ENCODE peak calls at places on chromosome 15, in eight cellular contexts. One of them, this sample, is unnamed.

GRCh38 chr15:89333959-89334509 is 590 bp downstream of the POLG start:
- DNase-seq in heart left ventricle: no peak
- DNase-seq in fibroblast of lung: no peak
- DNase-seq in AG04450: no peak
- DNase-seq in CD8-positive, alpha-beta T cell: no peak
- DNase-seq in esophagus muscularis mucosa: no peak
- DNase-seq in uterus: no peak
- DNase-seq in cardiac muscle cell: no peak
- DNase-seq in this sample: no peak

GRCh38 chr15:63818191-63818590 is 15.6 kb downstream of the HERC1 start:
- DNase-seq in heart left ventricle: no peak
- DNase-seq in fibroblast of lung: peak
- DNase-seq in AG04450: no peak
- DNase-seq in CD8-positive, alpha-beta T cell: no peak
- DNase-seq in esophagus muscularis mucosa: no peak
- DNase-seq in uterus: no peak
- DNase-seq in cardiac muscle cell: peak
- DNase-seq in this sample: no peak

GRCh38 chr15:58224068-58224467 is 85.9 kb downstream of the AQP9 start:
- DNase-seq in heart left ventricle: peak
- DNase-seq in fibroblast of lung: peak
- DNase-seq in AG04450: no peak
- DNase-seq in CD8-positive, alpha-beta T cell: no peak
- DNase-seq in esophagus muscularis mucosa: no peak
- DNase-seq in uterus: no peak
- DNase-seq in cardiac muscle cell: no peak
- DNase-seq in this sample: peak

GRCh38 chr15:24955549-24955929 is 752 bp downstream of the SNRPN start:
- DNase-seq in heart left ventricle: peak
- DNase-seq in fibroblast of lung: no peak
- DNase-seq in AG04450: no peak
- DNase-seq in CD8-positive, alpha-beta T cell: peak
- DNase-seq in esophagus muscularis mucosa: no peak
- DNase-seq in uterus: peak
- DNase-seq in cardiac muscle cell: no peak
- DNase-seq in this sample: no peak

GRCh38 chr15:67941643-67942315 is 101.9 kb upstream of the RNU6-1 start:
- DNase-seq in heart left ventricle: no peak
- DNase-seq in fibroblast of lung: no peak
- DNase-seq in AG04450: no peak
- DNase-seq in CD8-positive, alpha-beta T cell: no peak
- DNase-seq in esophagus muscularis mucosa: no peak
- DNase-seq in uterus: no peak
- DNase-seq in cardiac muscle cell: no peak
- DNase-seq in this sample: no peak

GRCh38 chr15:46034755-46035154 is 399.9 kb downstream of the SQOR start:
- DNase-seq in heart left ventricle: no peak
- DNase-seq in fibroblast of lung: no peak
- DNase-seq in AG04450: no peak
- DNase-seq in CD8-positive, alpha-beta T cell: no peak
- DNase-seq in esophagus muscularis mucosa: no peak
- DNase-seq in uterus: no peak
- DNase-seq in cardiac muscle cell: no peak
- DNase-seq in this sample: no peak

GRCh38 chr15:62932436-62932835 is 110.1 kb upstream of the TPM1 start:
- DNase-seq in heart left ventricle: no peak
- DNase-seq in fibroblast of lung: peak
- DNase-seq in AG04450: peak
- DNase-seq in CD8-positive, alpha-beta T cell: no peak
- DNase-seq in esophagus muscularis mucosa: no peak
- DNase-seq in uterus: no peak
- DNase-seq in cardiac muscle cell: no peak
- DNase-seq in this sample: no peak

GRCh38 chr15:67329984-67330733 is 75.6 kb downstream of the IQCH start:
- DNase-seq in heart left ventricle: no peak
- DNase-seq in fibroblast of lung: no peak
- DNase-seq in AG04450: no peak
- DNase-seq in CD8-positive, alpha-beta T cell: no peak
- DNase-seq in esophagus muscularis mucosa: no peak
- DNase-seq in uterus: no peak
- DNase-seq in cardiac muscle cell: no peak
- DNase-seq in this sample: no peak

GRCh38 chr15:87736921-87737389 is 519.6 kb downstream of the NTRK3 start:
- DNase-seq in heart left ventricle: no peak
- DNase-seq in fibroblast of lung: no peak
- DNase-seq in AG04450: no peak
- DNase-seq in CD8-positive, alpha-beta T cell: no peak
- DNase-seq in esophagus muscularis mucosa: peak
- DNase-seq in uterus: no peak
- DNase-seq in cardiac muscle cell: no peak
- DNase-seq in this sample: no peak

GRCh38 chr15:52071570-52071969 is 41.0 kb downstream of the BCL2L10 start:
- DNase-seq in heart left ventricle: no peak
- DNase-seq in fibroblast of lung: no peak
- DNase-seq in AG04450: no peak
- DNase-seq in CD8-positive, alpha-beta T cell: no peak
- DNase-seq in esophagus muscularis mucosa: no peak
- DNase-seq in uterus: no peak
- DNase-seq in cardiac muscle cell: no peak
- DNase-seq in this sample: no peak

GRCh38 chr15:100873029-100873677 is 6.5 kb upstream of the ALDH1A3 start:
- DNase-seq in heart left ventricle: peak
- DNase-seq in fibroblast of lung: peak
- DNase-seq in AG04450: peak
- DNase-seq in CD8-positive, alpha-beta T cell: peak
- DNase-seq in esophagus muscularis mucosa: no peak
- DNase-seq in uterus: peak
- DNase-seq in cardiac muscle cell: peak
- DNase-seq in this sample: peak

GRCh38 chr15:75107905-75108838 is 84.8 kb downstream of the PPCDC start:
- DNase-seq in heart left ventricle: no peak
- DNase-seq in fibroblast of lung: peak
- DNase-seq in AG04450: no peak
- DNase-seq in CD8-positive, alpha-beta T cell: peak
- DNase-seq in esophagus muscularis mucosa: no peak
- DNase-seq in uterus: no peak
- DNase-seq in cardiac muscle cell: no peak
- DNase-seq in this sample: no peak

GRCh38 chr15:85587707-85588441 is 206.9 kb downstream of the KLHL25 start:
- DNase-seq in heart left ventricle: no peak
- DNase-seq in fibroblast of lung: peak
- DNase-seq in AG04450: no peak
- DNase-seq in CD8-positive, alpha-beta T cell: no peak
- DNase-seq in esophagus muscularis mucosa: no peak
- DNase-seq in uterus: no peak
- DNase-seq in cardiac muscle cell: no peak
- DNase-seq in this sample: no peak

GRCh38 chr15:58086479-58086878 is 21.0 kb upstream of the ALDH1A2 start:
- DNase-seq in heart left ventricle: no peak
- DNase-seq in fibroblast of lung: peak
- DNase-seq in AG04450: no peak
- DNase-seq in CD8-positive, alpha-beta T cell: no peak
- DNase-seq in esophagus muscularis mucosa: no peak
- DNase-seq in uterus: no peak
- DNase-seq in cardiac muscle cell: no peak
- DNase-seq in this sample: no peak

GRCh38 chr15:65416845-65417416 is 5.8 kb downstream of the IGDCC4 start:
- DNase-seq in heart left ventricle: peak
- DNase-seq in fibroblast of lung: peak
- DNase-seq in AG04450: no peak
- DNase-seq in CD8-positive, alpha-beta T cell: no peak
- DNase-seq in esophagus muscularis mucosa: no peak
- DNase-seq in uterus: peak
- DNase-seq in cardiac muscle cell: no peak
- DNase-seq in this sample: no peak
- H3K4me3 ChIP-seq in heart left ventricle: no peak
- H3K4me3 ChIP-seq in fibroblast of lung: no peak
- H3K4me3 ChIP-seq in AG04450: no peak
- H3K4me3 ChIP-seq in CD8-positive, alpha-beta T cell: no peak
- H3K4me3 ChIP-seq in esophagus muscularis mucosa: no peak
- H3K4me3 ChIP-seq in uterus: no peak
- H3K4me3 ChIP-seq in cardiac muscle cell: no peak
- H3K4me3 ChIP-seq in this sample: no peak

GRCh38 chr15:65578904-65579728 is 31.8 kb downstream of the INTS14 start:
- DNase-seq in heart left ventricle: no peak
- DNase-seq in fibroblast of lung: no peak
- DNase-seq in AG04450: no peak
- DNase-seq in CD8-positive, alpha-beta T cell: no peak
- DNase-seq in esophagus muscularis mucosa: no peak
- DNase-seq in uterus: no peak
- DNase-seq in cardiac muscle cell: no peak
- DNase-seq in this sample: no peak
- TF ChIP-seq CTCF in heart left ventricle: no peak
- TF ChIP-seq CTCF in fibroblast of lung: no peak
- TF ChIP-seq CTCF in AG04450: no peak
- TF ChIP-seq CTCF in CD8-positive, alpha-beta T cell: no peak
- TF ChIP-seq CTCF in esophagus muscularis mucosa: no peak
- TF ChIP-seq CTCF in uterus: no peak
- TF ChIP-seq CTCF in cardiac muscle cell: no peak
- TF ChIP-seq CTCF in this sample: no peak

GRCh38 chr15:98855067-98855814 is 152.4 kb downstream of the PGPEP1L start:
- DNase-seq in heart left ventricle: no peak
- DNase-seq in fibroblast of lung: no peak
- DNase-seq in AG04450: no peak
- DNase-seq in CD8-positive, alpha-beta T cell: no peak
- DNase-seq in esophagus muscularis mucosa: no peak
- DNase-seq in uterus: no peak
- DNase-seq in cardiac muscle cell: no peak
- DNase-seq in this sample: no peak

GRCh38 chr15:98855815-98856539 is 151.6 kb downstream of the PGPEP1L start:
- DNase-seq in heart left ventricle: no peak
- DNase-seq in fibroblast of lung: no peak
- DNase-seq in AG04450: no peak
- DNase-seq in CD8-positive, alpha-beta T cell: no peak
- DNase-seq in esophagus muscularis mucosa: no peak
- DNase-seq in uterus: no peak
- DNase-seq in cardiac muscle cell: no peak
- DNase-seq in this sample: no peak

GRCh38 chr15:98854496-98854895 is 153.1 kb downstream of the PGPEP1L start:
- DNase-seq in heart left ventricle: no peak
- DNase-seq in fibroblast of lung: no peak
- DNase-seq in AG04450: no peak
- DNase-seq in CD8-positive, alpha-beta T cell: no peak
- DNase-seq in esophagus muscularis mucosa: no peak
- DNase-seq in uterus: no peak
- DNase-seq in cardiac muscle cell: no peak
- DNase-seq in this sample: no peak

GRCh38 chr15:98858610-98859023 is 149.0 kb downstream of the PGPEP1L start:
- DNase-seq in heart left ventricle: no peak
- DNase-seq in fibroblast of lung: no peak
- DNase-seq in AG04450: no peak
- DNase-seq in CD8-positive, alpha-beta T cell: no peak
- DNase-seq in esophagus muscularis mucosa: no peak
- DNase-seq in uterus: no peak
- DNase-seq in cardiac muscle cell: no peak
- DNase-seq in this sample: no peak

DNA sequence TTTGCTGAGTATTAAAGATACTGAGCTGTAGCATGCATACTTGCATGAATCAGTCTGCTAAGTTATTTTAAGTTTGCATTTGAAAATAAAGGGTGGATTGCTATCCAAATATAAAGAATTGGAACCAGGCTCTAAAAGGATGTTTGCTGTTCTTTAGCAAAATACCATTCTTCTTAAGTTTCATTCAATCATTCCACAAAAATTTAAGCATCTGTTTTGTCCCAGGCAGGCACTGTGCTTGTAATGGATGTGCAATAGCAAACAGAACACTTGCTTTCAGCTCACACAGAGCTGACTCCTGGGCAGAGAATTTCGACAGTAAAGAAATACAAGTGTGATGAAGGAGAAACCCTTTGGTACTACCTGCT is 151.1 kb downstream of the PGPEP1L start:
- DNase-seq in heart left ventricle: no peak
- DNase-seq in fibroblast of lung: peak
- DNase-seq in AG04450: peak
- DNase-seq in CD8-positive, alpha-beta T cell: no peak
- DNase-seq in esophagus muscularis mucosa: no peak
- DNase-seq in uterus: no peak
- DNase-seq in cardiac muscle cell: no peak
- DNase-seq in this sample: no peak
- H3K27ac ChIP-seq in heart left ventricle: no peak
- H3K27ac ChIP-seq in fibroblast of lung: peak
- H3K27ac ChIP-seq in AG04450: peak
- H3K27ac ChIP-seq in CD8-positive, alpha-beta T cell: no peak
- H3K27ac ChIP-seq in esophagus muscularis mucosa: peak
- H3K27ac ChIP-seq in uterus: peak
- H3K27ac ChIP-seq in cardiac muscle cell: no peak
- H3K27ac ChIP-seq in this sample: peak

GRCh38 chr15:70280781-70281180 is 183.1 kb upstream of the TLE3 start:
- DNase-seq in heart left ventricle: no peak
- DNase-seq in fibroblast of lung: no peak
- DNase-seq in AG04450: no peak
- DNase-seq in CD8-positive, alpha-beta T cell: no peak
- DNase-seq in esophagus muscularis mucosa: no peak
- DNase-seq in uterus: no peak
- DNase-seq in cardiac muscle cell: no peak
- DNase-seq in this sample: no peak
- H3K4me3 ChIP-seq in heart left ventricle: no peak
- H3K4me3 ChIP-seq in fibroblast of lung: no peak
- H3K4me3 ChIP-seq in AG04450: no peak
- H3K4me3 ChIP-seq in CD8-positive, alpha-beta T cell: no peak
- H3K4me3 ChIP-seq in esophagus muscularis mucosa: no peak
- H3K4me3 ChIP-seq in uterus: no peak
- H3K4me3 ChIP-seq in cardiac muscle cell: no peak
- H3K4me3 ChIP-seq in this sample: no peak

GRCh38 chr15:80619677-80620076 is 75.4 kb upstream of the ABHD17C start:
- DNase-seq in heart left ventricle: no peak
- DNase-seq in fibroblast of lung: peak
- DNase-seq in AG04450: no peak
- DNase-seq in CD8-positive, alpha-beta T cell: no peak
- DNase-seq in esophagus muscularis mucosa: peak
- DNase-seq in uterus: no peak
- DNase-seq in cardiac muscle cell: no peak
- DNase-seq in this sample: no peak
- TF ChIP-seq CTCF in heart left ventricle: peak
- TF ChIP-seq CTCF in fibroblast of lung: peak
- TF ChIP-seq CTCF in AG04450: peak
- TF ChIP-seq CTCF in CD8-positive, alpha-beta T cell: no peak
- TF ChIP-seq CTCF in esophagus muscularis mucosa: peak
- TF ChIP-seq CTCF in uterus: no peak
- TF ChIP-seq CTCF in cardiac muscle cell: peak
- TF ChIP-seq CTCF in this sample: no peak

DNA sequence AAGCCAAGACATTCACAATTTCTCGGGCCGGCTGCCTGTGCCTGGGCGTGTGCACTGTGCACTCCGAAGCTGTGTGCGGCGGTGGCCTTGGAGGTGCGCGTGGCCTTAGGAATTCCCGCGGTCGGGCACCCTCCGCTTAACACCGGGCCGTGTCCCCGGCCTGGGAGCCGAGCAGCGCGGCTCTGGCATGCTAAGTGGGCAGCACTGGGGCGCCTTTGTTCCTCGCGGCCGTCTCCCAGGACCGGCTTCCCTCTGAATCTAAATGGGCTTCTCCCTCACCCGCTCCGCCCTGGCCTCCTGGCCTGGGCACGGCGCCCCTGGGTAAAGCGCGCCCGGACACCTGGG is 498 bp upstream of the ARNT2 start:
- DNase-seq in heart left ventricle: no peak
- DNase-seq in fibroblast of lung: no peak
- DNase-seq in AG04450: no peak
- DNase-seq in CD8-positive, alpha-beta T cell: no peak
- DNase-seq in esophagus muscularis mucosa: peak
- DNase-seq in uterus: no peak
- DNase-seq in cardiac muscle cell: peak
- DNase-seq in this sample: peak
- H3K27ac ChIP-seq in heart left ventricle: no peak
- H3K27ac ChIP-seq in fibroblast of lung: no peak
- H3K27ac ChIP-seq in AG04450: peak
- H3K27ac ChIP-seq in CD8-positive, alpha-beta T cell: no peak
- H3K27ac ChIP-seq in esophagus muscularis mucosa: peak
- H3K27ac ChIP-seq in uterus: peak
- H3K27ac ChIP-seq in cardiac muscle cell: no peak
- H3K27ac ChIP-seq in this sample: peak